ENCODE peak calls at places on chromosomes 2 and 18, in five cellular contexts. U, P, N, R and S are unnamed samples.

GRCh38 chr2:161981679-161982300 is 92.2 kb downstream of the DPP4 start:
- DNase-seq in N (no peak), P (no peak), R (peak; percentile 76), U (no peak), S (peak; percentile 12)

GRCh38 chr2:69997296-69998184 is 36.1 kb upstream of the ASPRV1 start:
- DNase-seq in R (peak; percentile 26), N (no peak), U (no peak), P (peak; percentile 56), S (peak; percentile 83)

GRCh38 chr2:62467475-62468321 is 38.3 kb downstream of the TMEM17 start:
- DNase-seq in N (peak; percentile 70), P (peak; percentile 57), U (no peak), R (no peak), S (peak; percentile 71)

GRCh38 chr2:71713581-71714580 is 260.5 kb downstream of the DYSF start:
- DNase-seq in N (no peak), U (no peak), P (no peak), R (no peak), S (no peak)

GRCh38 chr18:67243799-67244587 is 272.5 kb downstream of the DSEL start:
- DNase-seq in P (no peak), U (no peak), N (peak; percentile 34), R (no peak), S (no peak)

GRCh38 chr18:41731887-41732286 is 223.1 kb upstream of the PIK3C3 start:
- DNase-seq in N (no peak), U (no peak), P (no peak), R (no peak), S (no peak)

GRCh38 chr18:52150050-52150449 is 189.9 kb upstream of the DCC start:
- DNase-seq in N (no peak), U (no peak), R (no peak), P (no peak), S (no peak)

GRCh38 chr2:160225722-160226121 is 25.6 kb upstream of the ITGB6 start:
- DNase-seq in N (no peak), P (no peak), U (no peak), R (no peak), S (no peak)

GRCh38 chr2:240392948-240393830 is 42.3 kb upstream of the GPC1 start:
- DNase-seq in P (peak; percentile 24), U (no peak), N (no peak), R (peak; percentile 4), S (peak; percentile 55)

GRCh38 chr2:85132834-85133637 is at the start of gene TCF7L1:
- DNase-seq in R (peak; percentile 74), N (peak; percentile 50), P (peak; percentile 88), U (peak; percentile 86), S (peak; percentile 86)
- TF ChIP-seq CTCF in R (peak; percentile 39), N (peak; percentile 65), P (peak; percentile 80), U (peak; percentile 89), S (peak; percentile 89)

GRCh38 chr2:218224206-218224605 is 7.2 kb downstream of the ARPC2 start:
- DNase-seq in U (no peak), R (no peak), N (no peak), P (no peak), S (no peak)

GRCh38 chr2:218219934-218220333 is 2.9 kb downstream of the ARPC2 start:
- DNase-seq in N (peak; percentile 23), R (no peak), U (no peak), P (no peak), S (no peak)

GRCh38 chr2:218226903-218227302 is 9.9 kb downstream of the ARPC2 start:
- DNase-seq in P (no peak), N (no peak), U (no peak), R (no peak), S (no peak)

GRCh38 chr2:218221015-218221414 is 4.0 kb downstream of the ARPC2 start:
- DNase-seq in N (no peak), U (peak; percentile 18), R (no peak), P (no peak), S (no peak)

GRCh38 chr2:218223046-218223445 is 6.1 kb downstream of the ARPC2 start:
- DNase-seq in P (no peak), N (no peak), U (no peak), R (no peak), S (no peak)
- H3K4me1 ChIP-seq in P (peaks cover 87% of the 10 kb centered on the region), N (peaks cover 66% of the 10 kb centered on the region), U (peaks cover 55% of the 10 kb centered on the region), R (peaks cover 53% of the 10 kb centered on the region), S (peaks cover 68% of the 10 kb centered on the region)

DNA sequence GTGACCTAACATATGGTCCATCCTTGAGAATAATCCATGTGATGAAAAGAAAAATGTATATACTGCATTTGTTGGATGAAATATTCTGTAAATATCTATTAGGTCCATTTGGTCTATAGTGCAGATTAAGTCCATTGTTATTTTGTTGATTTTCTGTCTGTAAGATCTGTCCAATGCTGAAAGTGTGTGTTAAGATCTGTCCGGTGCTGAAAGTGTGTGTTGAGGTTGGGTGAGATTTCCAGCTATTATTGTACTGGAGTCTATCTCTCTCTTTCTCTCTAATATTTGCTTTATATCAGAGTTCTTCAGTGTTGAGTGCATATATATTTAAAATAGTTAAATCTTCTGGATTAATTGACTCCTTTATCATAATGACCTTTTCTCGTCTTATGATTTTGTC is 828.8 kb upstream of the CRIM1 start:
- DNase-seq in U (no peak), R (no peak), N (no peak), P (no peak), S (no peak)
- TF ChIP-seq CTCF in U (no peak), R (no peak), N (no peak), P (no peak), S (no peak)

GRCh38 chr2:9247177-9247576 is 40.6 kb downstream of the ASAP2 start:
- DNase-seq in N (no peak), R (no peak), U (no peak), P (no peak), S (no peak)

GRCh38 chr2:9240745-9241144 is 34.1 kb downstream of the ASAP2 start:
- DNase-seq in P (no peak), N (no peak), U (no peak), R (no peak), S (no peak)

GRCh38 chr2:9239616-9240015 is 33.0 kb downstream of the ASAP2 start:
- DNase-seq in P (no peak), U (no peak), N (no peak), R (no peak), S (no peak)

GRCh38 chr2:9244985-9245544 is 38.5 kb downstream of the ASAP2 start:
- DNase-seq in R (peak; percentile 59), U (no peak), P (no peak), N (no peak), S (peak; percentile 25)

DNA sequence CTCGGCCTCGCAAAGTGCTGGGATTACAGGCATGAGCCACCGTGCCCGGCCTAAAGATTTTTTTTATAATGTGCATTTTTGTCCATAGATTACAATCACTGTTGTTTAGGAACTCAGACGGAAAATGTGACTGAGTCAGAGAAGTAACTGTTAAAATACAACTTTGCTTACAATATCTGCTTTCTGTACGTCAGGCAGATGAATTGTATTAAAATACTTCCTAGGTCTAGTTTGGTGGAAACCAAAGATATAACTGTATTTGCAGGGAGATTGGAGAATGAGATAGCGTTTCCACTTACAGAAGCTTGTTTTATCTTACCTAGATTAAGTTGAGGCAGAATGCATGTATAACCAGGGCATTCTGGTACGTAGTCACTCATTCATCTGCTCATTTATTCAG is 36.7 kb downstream of the ASAP2 start:
- DNase-seq in P (no peak), R (no peak), U (no peak), N (no peak), S (no peak)
- H3K4me1 ChIP-seq in P (peaks cover 50% of the 10 kb centered on the region), R (peaks cover 38% of the 10 kb centered on the region), U (peaks cover 71% of the 10 kb centered on the region), N (no peaks in the 10 kb centered on the region), S (peaks cover 22% of the 10 kb centered on the region)

DNA sequence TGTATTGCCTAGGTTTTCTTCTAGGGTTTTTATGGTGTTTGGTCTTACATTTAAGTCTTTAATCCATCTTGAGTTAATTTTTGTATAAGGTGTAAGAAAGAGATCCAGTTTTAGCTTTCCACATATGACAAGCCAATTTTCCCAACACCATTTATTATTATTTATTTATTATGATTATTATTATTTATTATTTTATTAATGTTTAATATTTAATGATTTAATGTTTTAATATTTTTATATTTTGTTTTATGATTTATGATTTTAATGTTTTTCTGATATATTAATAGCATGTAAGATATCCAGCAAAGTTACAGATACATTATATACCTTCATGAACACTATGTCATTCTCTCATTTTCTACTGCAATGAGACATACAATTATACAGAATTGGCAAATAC is 1082.0 kb downstream of the DSC3 start:
- DNase-seq in R (no peak), P (no peak), U (no peak), N (no peak), S (no peak)
- TF ChIP-seq CTCF in R (no peak), P (no peak), U (no peak), N (no peak), S (no peak)

GRCh38 chr2:85596486-85597143 is 1.1 kb downstream of the RNF181 start:
- DNase-seq in R (no peak), U (no peak), N (no peak), P (no peak), S (no peak)

GRCh38 chr2:85595378-85596232 is at the start of gene RNF181:
- DNase-seq in P (peak; percentile 96), U (peak; percentile 89), R (peak; percentile 93), N (peak; percentile 98), S (peak; percentile 87)

GRCh38 chr2:85594715-85595377 is 699 bp upstream of the RNF181 start:
- DNase-seq in R (peak; percentile 10), U (no peak), P (no peak), N (no peak), S (no peak)

GRCh38 chr2:85598594-85599340 is 3.2 kb downstream of the RNF181 start:
- DNase-seq in N (no peak), R (peak; percentile 20), P (no peak), U (no peak), S (no peak)

GRCh38 chr2:85597241-85597640 is 1.7 kb downstream of the RNF181 start:
- DNase-seq in R (no peak), U (no peak), P (no peak), N (no peak), S (no peak)
- H3K4me1 ChIP-seq in R (peaks cover 23% of the 10 kb centered on the region), U (peaks cover 36% of the 10 kb centered on the region), P (peaks cover 60% of the 10 kb centered on the region), N (peaks cover 10% of the 10 kb centered on the region), S (peaks cover 35% of the 10 kb centered on the region)